ENCODE peak calls at places on chromosomes 3 and 15, in six cellular contexts. Q is cerebellar cortex, H is prostate gland, K is upper lobe of left lung, B is endothelial cell of umbilical vein, D is Calu3. X is an unnamed sample.

GRCh38 chr3:55750525-55750924 is 263.4 kb upstream of the WNT5A start:
- DNase-seq in Q (no peak), H (peak; percentile 66), K (no peak), B (no peak), D (no peak), X (no peak)

GRCh38 chr3:121970047-121970446 is 52.0 kb downstream of the ILDR1 start:
- DNase-seq in Q (no peak), H (peak; percentile 56), K (no peak), B (no peak), D (no peak), X (no peak)

GRCh38 chr15:70420421-70421196 is 322.9 kb upstream of the TLE3 start:
- DNase-seq in Q (no peak), H (no peak), K (no peak), B (no peak), D (no peak), X (no peak)

GRCh38 chr15:74400313-74400850 is 32.9 kb upstream of the CYP11A1 start:
- DNase-seq in Q (no peak), H (no peak), K (no peak), B (no peak), D (no peak), X (no peak)

GRCh38 chr3:183502782-183503181 is 52.7 kb downstream of the KLHL6 start:
- DNase-seq in Q (peak; percentile 11), H (no peak), K (no peak), B (no peak), D (no peak), X (peak; percentile 88)

GRCh38 chr3:124964432-124964831 is 29.9 kb upstream of the MUC13 start:
- DNase-seq in Q (no peak), H (no peak), K (no peak), B (no peak), D (no peak), X (no peak)

GRCh38 chr15:42143866-42144625 is 12.4 kb downstream of the PLA2G4F start:
- DNase-seq in Q (no peak), H (no peak), K (peak; percentile 32), B (no peak), D (no peak), X (no peak)

GRCh38 chr15:63908986-63909385 is 75.2 kb upstream of the HERC1 start:
- DNase-seq in Q (no peak), H (no peak), K (no peak), B (peak; percentile 37), D (no peak), X (no peak)

GRCh38 chr3:23668430-23668904 is 137.3 kb upstream of the UBE2E1 start:
- DNase-seq in Q (no peak), H (no peak), K (no peak), B (peak; percentile 73), D (no peak), X (no peak)

GRCh38 chr3:38646630-38647029 is 2.9 kb downstream of the SCN5A start:
- DNase-seq in Q (peak; percentile 48), H (no peak), K (no peak), B (peak; percentile 43), D (peak; percentile 20), X (no peak)

GRCh38 chr15:64845826-64846225 is 4.1 kb downstream of the PLEKHO2 start:
- DNase-seq in Q (no peak), H (no peak), K (no peak), B (no peak), D (no peak), X (no peak)

GRCh38 chr15:98812711-98813441 is 164.5 kb downstream of the IGF1R start:
- DNase-seq in Q (no peak), H (no peak), K (no peak), B (peak; percentile 91), D (no peak), X (no peak)

GRCh38 chr3:23390989-23391388 is 187.9 kb downstream of the UBE2E2 start:
- DNase-seq in Q (no peak), H (no peak), K (no peak), B (no peak), D (no peak), X (no peak)

GRCh38 chr3:187955076-187955952 is 198.6 kb upstream of the LPP start:
- DNase-seq in Q (no peak), H (no peak), K (no peak), B (peak; percentile 40), D (no peak), X (no peak)

GRCh38 chr3:42101481-42101880 is 10.3 kb downstream of the TRAK1 start:
- DNase-seq in Q (no peak), H (no peak), K (no peak), B (no peak), D (no peak), X (no peak)

GRCh38 chr15:68699881-68700394 is 120.8 kb downstream of the ANP32A start:
- DNase-seq in Q (peak; percentile 34), H (no peak), K (peak; percentile 62), B (no peak), D (no peak), X (peak; percentile 72)

X was measured in Ammon's horn.